ENCODE peak calls at places on chromosomes 5 and 9, in four cellular contexts. One of them, this sample, is unnamed.

GRCh38 chr5:2621631-2622030 is 129.8 kb downstream of the IRX2 start:
- DNase-seq in A549: no peak
- DNase-seq in tibial artery: no peak
- DNase-seq in HCT116: no peak
- DNase-seq in this sample: no peak

GRCh38 chr9:128160603-128160987 is 530 bp downstream of the BBLN start:
- DNase-seq in HCT116: no peak
- DNase-seq in tibial artery: no peak
- DNase-seq in A549: no peak
- DNase-seq in this sample: no peak

GRCh38 chr5:149152317-149152746 is 11.0 kb downstream of the ABLIM3 start:
- DNase-seq in HCT116: no peak
- DNase-seq in A549: peak; percentile 44
- DNase-seq in tibial artery: no peak
- DNase-seq in this sample: peak; percentile 54

GRCh38 chr5:54520940-54521339 is 3.4 kb downstream of the SNX18 start:
- DNase-seq in A549: no peak
- DNase-seq in tibial artery: no peak
- DNase-seq in HCT116: no peak
- DNase-seq in this sample: no peak

GRCh38 chr9:113416149-113416726 is 5.7 kb downstream of the C9orf43 start:
- DNase-seq in A549: no peak
- DNase-seq in tibial artery: no peak
- DNase-seq in HCT116: no peak
- DNase-seq in this sample: no peak

GRCh38 chr5:71895546-71895945 is 176.5 kb downstream of the CARTPT start:
- DNase-seq in A549: no peak
- DNase-seq in tibial artery: no peak
- DNase-seq in HCT116: no peak
- DNase-seq in this sample: no peak

GRCh38 chr9:122226758-122227575 is 1.8 kb downstream of the LHX6 start:
- DNase-seq in HCT116: no peak
- DNase-seq in tibial artery: no peak
- DNase-seq in A549: no peak
- DNase-seq in this sample: no peak

GRCh38 chr5:171806976-171807823 is 21.6 kb downstream of the SMIM23 start:
- DNase-seq in tibial artery: no peak
- DNase-seq in A549: no peak
- DNase-seq in HCT116: no peak
- DNase-seq in this sample: no peak

GRCh38 chr5:148391422-148391821 is 7.7 kb downstream of the FBXO38 start:
- DNase-seq in HCT116: no peak
- DNase-seq in A549: no peak
- DNase-seq in tibial artery: no peak
- DNase-seq in this sample: no peak

GRCh38 chr9:126307306-126308061 is 19.1 kb upstream of the MVB12B start:
- DNase-seq in HCT116: no peak
- DNase-seq in tibial artery: no peak
- DNase-seq in A549: no peak
- DNase-seq in this sample: no peak

GRCh38 chr9:88746744-88747398 is 211.9 kb downstream of the NXNL2 start:
- DNase-seq in tibial artery: no peak
- DNase-seq in A549: no peak
- DNase-seq in HCT116: no peak
- DNase-seq in this sample: no peak

GRCh38 chr5:45081082-45081481 is 272.3 kb downstream of the MRPS30 start:
- DNase-seq in HCT116: no peak
- DNase-seq in tibial artery: no peak
- DNase-seq in A549: no peak
- DNase-seq in this sample: no peak

GRCh38 chr9:136565722-136566552 is 20.1 kb upstream of the NOTCH1 start:
- DNase-seq in tibial artery: no peak
- DNase-seq in A549: no peak
- DNase-seq in HCT116: no peak
- DNase-seq in this sample: no peak

GRCh38 chr9:79651251-79651795 is 79.6 kb downstream of the TLE4 start:
- DNase-seq in tibial artery: no peak
- DNase-seq in A549: no peak
- DNase-seq in HCT116: no peak
- DNase-seq in this sample: no peak

GRCh38 chr5:2727620-2728019 is 23.9 kb downstream of the IRX2 start:
- DNase-seq in A549: no peak
- DNase-seq in HCT116: no peak
- DNase-seq in tibial artery: no peak
- DNase-seq in this sample: no peak

GRCh38 chr9:127022913-127023665 is 99.3 kb downstream of the ANGPTL2 start:
- DNase-seq in A549: no peak
- DNase-seq in HCT116: no peak
- DNase-seq in tibial artery: peak; percentile 74
- DNase-seq in this sample: no peak

GRCh38 chr5:59272744-59273427 is 620.6 kb downstream of the PDE4D start:
- DNase-seq in tibial artery: no peak
- DNase-seq in A549: no peak
- DNase-seq in HCT116: no peak
- DNase-seq in this sample: no peak

GRCh38 chr5:146877783-146878470 is 630 bp downstream of the PPP2R2B start:
- DNase-seq in A549: no peak
- DNase-seq in HCT116: no peak
- DNase-seq in tibial artery: peak; percentile 69
- DNase-seq in this sample: peak; percentile 47

GRCh38 chr9:1938135-1938534 is 77.0 kb upstream of the SMARCA2 start:
- DNase-seq in A549: no peak
- DNase-seq in HCT116: no peak
- DNase-seq in tibial artery: no peak
- DNase-seq in this sample: no peak

GRCh38 chr9:1939466-1939865 is 75.7 kb upstream of the SMARCA2 start:
- DNase-seq in HCT116: no peak
- DNase-seq in tibial artery: no peak
- DNase-seq in A549: no peak
- DNase-seq in this sample: no peak

GRCh38 chr9:1938675-1939170 is 76.4 kb upstream of the SMARCA2 start:
- DNase-seq in tibial artery: no peak
- DNase-seq in HCT116: no peak
- DNase-seq in A549: no peak
- DNase-seq in this sample: no peak

GRCh38 chr9:1941989-1942388 is 73.2 kb upstream of the SMARCA2 start:
- DNase-seq in tibial artery: no peak
- DNase-seq in A549: no peak
- DNase-seq in HCT116: no peak
- DNase-seq in this sample: no peak

DNA sequence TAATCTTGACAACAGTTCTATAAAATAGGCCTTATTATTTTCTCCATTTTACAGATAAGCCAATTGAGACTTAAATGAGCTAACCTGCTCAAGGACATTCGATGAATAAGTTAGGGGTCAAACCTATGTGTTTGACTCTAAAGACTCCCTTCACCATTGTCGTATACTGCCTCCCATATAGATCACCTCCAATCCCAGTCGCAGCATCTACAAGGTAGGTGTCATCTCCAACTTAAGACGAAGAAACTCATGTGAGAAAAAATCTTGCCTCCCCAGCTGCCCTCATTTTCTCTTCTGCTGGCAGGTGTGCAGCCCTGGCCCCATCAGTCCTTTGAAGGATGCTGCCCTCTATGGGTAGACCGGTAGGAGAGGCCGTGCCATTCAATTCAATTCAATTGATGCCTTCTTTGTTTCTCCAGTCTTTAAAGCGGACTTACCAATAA is 75.2 kb upstream of the SMARCA2 start:
- DNase-seq in HCT116: peak; percentile 8
- DNase-seq in A549: peak; percentile 17
- DNase-seq in tibial artery: no peak
- DNase-seq in this sample: peak; percentile 18
- TF ChIP-seq CTCF in HCT116: peak; percentile 70
- TF ChIP-seq CTCF in A549: peak; percentile 51
- TF ChIP-seq CTCF in tibial artery: peak; percentile 21
- TF ChIP-seq CTCF in this sample: no peak

GRCh38 chr5:143446535-143447226 is 43.2 kb upstream of the NR3C1 start:
- DNase-seq in tibial artery: no peak
- DNase-seq in A549: no peak
- DNase-seq in HCT116: no peak
- DNase-seq in this sample: no peak

GRCh38 chr5:143445726-143446125 is 42.2 kb upstream of the NR3C1 start:
- DNase-seq in HCT116: no peak
- DNase-seq in tibial artery: no peak
- DNase-seq in A549: no peak
- DNase-seq in this sample: no peak

GRCh38 chr5:143449772-143450171 is 46.3 kb upstream of the NR3C1 start:
- DNase-seq in A549: no peak
- DNase-seq in HCT116: no peak
- DNase-seq in tibial artery: no peak
- DNase-seq in this sample: no peak

GRCh38 chr5:143447983-143448382 is 44.5 kb upstream of the NR3C1 start:
- DNase-seq in HCT116: no peak
- DNase-seq in A549: no peak
- DNase-seq in tibial artery: no peak
- DNase-seq in this sample: no peak

GRCh38 chr5:143448518-143448917 is 45.0 kb upstream of the NR3C1 start:
- DNase-seq in tibial artery: no peak
- DNase-seq in A549: no peak
- DNase-seq in HCT116: peak; percentile 2
- DNase-seq in this sample: no peak
- TF ChIP-seq CTCF in tibial artery: no peak
- TF ChIP-seq CTCF in A549: no peak
- TF ChIP-seq CTCF in HCT116: peak; percentile 23
- TF ChIP-seq CTCF in this sample: no peak

DNA sequence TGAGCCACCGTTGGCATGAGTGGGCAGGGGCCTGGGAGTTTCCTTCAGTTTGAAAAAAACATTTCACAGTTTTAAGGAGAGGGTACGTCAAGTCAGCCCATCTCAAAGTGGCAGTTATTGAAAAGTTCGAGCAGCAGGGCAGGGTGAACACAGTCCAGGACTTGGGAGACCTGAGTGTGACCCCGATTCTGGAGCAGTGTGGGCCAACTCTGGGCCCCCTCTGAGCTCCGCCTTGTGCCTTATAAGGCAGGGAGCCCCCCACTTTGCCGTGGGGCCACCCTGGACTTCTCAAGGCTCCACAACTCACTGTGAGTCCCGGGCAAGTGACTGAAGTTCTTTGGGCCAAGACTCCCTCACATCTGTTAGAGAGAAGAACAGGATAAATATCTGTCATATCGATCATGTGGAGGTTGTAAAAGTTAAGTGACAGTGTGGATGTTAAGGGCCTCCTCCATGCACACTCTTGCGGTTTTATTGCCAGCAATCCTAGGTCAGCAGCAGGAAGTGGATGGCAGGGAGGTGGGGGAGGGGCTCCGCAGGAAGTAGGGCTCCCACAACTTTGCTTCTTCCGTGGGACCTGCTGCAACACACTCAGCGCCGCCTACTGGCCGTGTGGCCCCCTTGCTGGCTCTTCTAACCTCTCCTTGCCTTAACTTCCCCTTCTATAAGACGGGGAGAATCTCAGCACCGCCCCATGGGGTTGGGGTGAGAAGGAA is 38.4 kb downstream of the HRH2 start:
- DNase-seq in A549: peak; percentile 29
- DNase-seq in tibial artery: peak; percentile 85
- DNase-seq in HCT116: peak; percentile 76
- DNase-seq in this sample: peak; percentile 35
- TF ChIP-seq CTCF in A549: peak; percentile 50
- TF ChIP-seq CTCF in tibial artery: peak; percentile 31
- TF ChIP-seq CTCF in HCT116: peak; percentile 98
- TF ChIP-seq CTCF in this sample: peak; percentile 51

DNA sequence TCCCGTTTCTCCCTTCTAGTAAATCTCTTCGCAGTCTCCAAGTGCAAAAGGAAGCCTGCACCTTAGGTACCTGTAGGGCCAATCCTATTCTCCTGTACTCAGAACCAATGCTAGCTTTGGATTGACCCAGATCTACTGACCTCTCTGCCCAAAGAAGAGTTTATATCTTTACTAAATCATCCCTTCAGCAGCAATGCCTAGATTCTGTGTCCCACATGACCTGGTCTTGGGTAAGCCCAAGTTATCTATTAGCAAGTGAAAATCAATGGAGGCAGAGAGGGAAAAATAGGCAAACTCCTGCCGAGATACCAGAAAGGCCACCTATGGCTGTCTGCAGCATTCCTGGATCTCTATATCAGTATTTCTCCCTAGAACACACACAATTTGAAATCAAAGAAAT is 60.0 kb downstream of the SUSD1 start:
- DNase-seq in tibial artery: no peak
- DNase-seq in HCT116: no peak
- DNase-seq in A549: no peak
- DNase-seq in this sample: no peak
- TF ChIP-seq CTCF in tibial artery: no peak
- TF ChIP-seq CTCF in HCT116: no peak
- TF ChIP-seq CTCF in A549: no peak
- TF ChIP-seq CTCF in this sample: no peak

GRCh38 chr5:126501448-126501847 is 78.2 kb downstream of the GRAMD2B start:
- DNase-seq in tibial artery: no peak
- DNase-seq in HCT116: no peak
- DNase-seq in A549: no peak
- DNase-seq in this sample: no peak

GRCh38 chr5:126503602-126504104 is 80.4 kb downstream of the GRAMD2B start:
- DNase-seq in tibial artery: no peak
- DNase-seq in A549: no peak
- DNase-seq in HCT116: no peak
- DNase-seq in this sample: no peak

GRCh38 chr5:126497506-126497905 is 74.3 kb downstream of the GRAMD2B start:
- DNase-seq in A549: no peak
- DNase-seq in HCT116: no peak
- DNase-seq in tibial artery: no peak
- DNase-seq in this sample: no peak

GRCh38 chr5:126499278-126499677 is 76.1 kb downstream of the GRAMD2B start:
- DNase-seq in A549: no peak
- DNase-seq in HCT116: no peak
- DNase-seq in tibial artery: no peak
- DNase-seq in this sample: no peak

GRCh38 chr5:126499742-126500396 is 76.7 kb downstream of the GRAMD2B start:
- DNase-seq in A549: no peak
- DNase-seq in HCT116: peak; percentile 24
- DNase-seq in tibial artery: no peak
- DNase-seq in this sample: peak; percentile 34
- TF ChIP-seq CTCF in A549: peak; percentile 32
- TF ChIP-seq CTCF in HCT116: peak; percentile 77
- TF ChIP-seq CTCF in tibial artery: peak; percentile 48
- TF ChIP-seq CTCF in this sample: peak; percentile 52

GRCh38 chr9:33817327-33818166 is 587 bp downstream of the UBE2R2 start:
- DNase-seq in HCT116: no peak
- DNase-seq in tibial artery: peak; percentile 78
- DNase-seq in A549: peak; percentile 83
- DNase-seq in this sample: peak; percentile 60
- TF ChIP-seq CTCF in HCT116: peak; percentile 12
- TF ChIP-seq CTCF in tibial artery: no peak
- TF ChIP-seq CTCF in A549: no peak
- TF ChIP-seq CTCF in this sample: no peak